ENCODE peak calls at places on chromosomes 5 and 9, in four cellular contexts. C is stomach, S is sigmoid colon, T is upper lobe of left lung. V is an unnamed sample.

GRCh38 chr9:7760014-7760415 is 39.6 kb downstream of the DMAC1 start:
- DNase-seq in T (no peak), C (no peak), S (no peak), V (no peak)

GRCh38 chr5:159340511-159340910 is 10.2 kb upstream of the IL12B start:
- DNase-seq in T (no peak), C (no peak), S (no peak), V (no peak)

GRCh38 chr9:76572205-76572550 is 113.2 kb downstream of the GCNT1 start:
- DNase-seq in C (no peak), S (no peak), T (no peak), V (no peak)

GRCh38 chr9:76876098-76876497 is 29.8 kb downstream of the PRUNE2 start:
- DNase-seq in C (no peak), T (no peak), S (no peak), V (no peak)

GRCh38 chr5:87139795-87140194 is 127.9 kb upstream of the RASA1 start:
- DNase-seq in S (no peak), C (no peak), T (no peak), V (no peak)

GRCh38 chr5:74030371-74030770 is 404.4 kb downstream of the ARHGEF28 start:
- DNase-seq in T (no peak), C (no peak), S (no peak), V (no peak)

GRCh38 chr9:122320346-122320995 is 50.4 kb upstream of the PTGS1 start:
- DNase-seq in T (no peak), S (peak), C (no peak), V (no peak)

GRCh38 chr5:1735320-1735970 is 64.2 kb downstream of the MRPL36 start:
- DNase-seq in C (peak), T (no peak), S (no peak), V (peak)

GRCh38 chr5:140785905-140786686 is at the start of gene PCDHA1:
- DNase-seq in C (no peak), S (no peak), T (peak), V (no peak)

GRCh38 chr9:79428422-79428821 is 143.3 kb upstream of the TLE4 start:
- DNase-seq in T (no peak), S (no peak), C (no peak), V (no peak)

GRCh38 chr9:8205580-8205979 is 406.0 kb upstream of the DMAC1 start:
- DNase-seq in C (no peak), T (no peak), S (no peak), V (no peak)

GRCh38 chr9:112011051-112011620 is 114.5 kb downstream of the UGCG start:
- DNase-seq in S (no peak), T (no peak), C (no peak), V (no peak)

GRCh38 chr5:1294839-1295649 is at the start of gene TERT:
- DNase-seq in C (peak), S (peak), T (peak), V (no peak)

GRCh38 chr5:94094793-94095441 is 353.5 kb upstream of the POU5F2 start:
- DNase-seq in T (no peak), C (no peak), S (no peak), V (no peak)

GRCh38 chr5:78896128-78896527 is 89.0 kb downstream of the ARSB start:
- DNase-seq in S (no peak), C (no peak), T (no peak), V (no peak)

GRCh38 chr5:98986556-98986955 is 57.7 kb upstream of the CHD1 start:
- DNase-seq in C (no peak), S (no peak), T (no peak), V (no peak)

GRCh38 chr5:151082274-151082902 is 1.6 kb upstream of the TNIP1 start:
- DNase-seq in T (no peak), C (no peak), S (no peak), V (no peak)

GRCh38 chr5:14204011-14204670 is 61.0 kb downstream of the TRIO start:
- DNase-seq in C (no peak), T (no peak), S (no peak), V (no peak)

GRCh38 chr5:114412509-114413171 is 50.8 kb downstream of the KCNN2 start:
- DNase-seq in S (no peak), C (no peak), T (no peak), V (peak)

GRCh38 chr9:79902937-79903600 is 331.3 kb downstream of the TLE4 start:
- DNase-seq in C (no peak), T (no peak), S (no peak), V (no peak)

GRCh38 chr5:138180183-138180782 is 1.4 kb downstream of the KIF20A start:
- DNase-seq in C (no peak), S (no peak), T (no peak), V (no peak)

GRCh38 chr9:76137941-76138340 is 247.5 kb downstream of the PCSK5 start:
- DNase-seq in S (no peak), T (no peak), C (no peak), V (no peak)

GRCh38 chr9:121783523-121784507 is 132.4 kb downstream of the DAB2IP start:
- DNase-seq in T (peak), C (peak), S (no peak), V (no peak)

GRCh38 chr9:4170231-4170630 is 129.6 kb downstream of the GLIS3 start:
- DNase-seq in S (no peak), T (no peak), C (no peak), V (no peak)

DNA sequence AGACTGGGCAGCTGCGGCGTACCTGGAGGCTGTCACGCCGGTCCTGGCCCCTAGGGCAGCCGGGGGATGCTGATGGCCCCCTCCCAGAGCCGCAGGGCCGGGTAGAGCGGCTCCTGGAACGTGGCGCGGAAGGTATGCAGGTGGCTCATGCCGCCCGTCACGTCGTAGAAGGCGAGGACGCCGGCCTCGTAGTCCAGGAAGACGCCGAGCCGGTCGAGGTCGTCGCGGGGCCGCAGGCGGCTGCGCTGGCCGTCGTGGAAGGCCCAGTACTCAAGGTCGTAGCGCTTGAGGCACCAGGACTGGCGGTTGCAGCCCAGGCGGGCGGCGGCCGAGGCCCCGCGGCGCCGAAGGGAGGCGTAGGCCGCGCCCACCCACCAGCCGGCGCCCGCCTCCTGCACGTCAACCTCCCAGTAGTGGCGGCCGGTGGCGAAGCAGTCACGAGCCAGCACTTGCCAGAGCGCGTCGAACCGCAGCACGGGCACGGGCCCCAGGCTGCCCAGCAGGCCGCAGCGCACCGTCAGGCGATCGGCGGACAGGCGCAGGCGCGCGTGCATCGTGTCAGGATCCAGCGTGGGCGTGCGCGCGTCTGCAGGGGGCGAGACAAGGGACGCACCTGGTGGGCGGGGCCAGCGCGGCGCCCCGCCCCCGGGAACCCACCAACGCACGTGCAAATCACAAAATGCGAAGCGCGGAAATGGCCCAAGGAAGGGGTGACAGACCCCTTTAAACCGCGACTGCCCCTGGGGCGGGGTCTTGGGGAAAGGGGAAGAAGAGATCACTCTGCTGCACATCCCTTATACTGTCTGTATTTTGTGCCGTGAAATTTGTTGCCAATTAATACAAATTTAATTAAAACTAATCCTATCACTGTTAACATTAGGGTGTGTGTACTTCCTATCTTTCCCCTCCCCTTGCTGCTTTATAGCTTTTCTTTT is 31.2 kb downstream of the NANS start:
- DNase-seq in S (peak), C (peak), T (peak), V (peak)
- H3K4me3 ChIP-seq in S (peak), C (peak), T (peak), V (peak)

GRCh38 chr5:61275841-61276240 is 56.2 kb upstream of the ZSWIM6 start:
- DNase-seq in C (no peak), S (peak), T (no peak), V (no peak)

GRCh38 chr5:61274561-61274960 is 57.5 kb upstream of the ZSWIM6 start:
- DNase-seq in C (no peak), S (no peak), T (no peak), V (no peak)

GRCh38 chr5:61277781-61278180 is 54.3 kb upstream of the ZSWIM6 start:
- DNase-seq in T (no peak), C (no peak), S (no peak), V (no peak)

GRCh38 chr5:61279725-61280124 is 52.3 kb upstream of the ZSWIM6 start:
- DNase-seq in S (no peak), C (no peak), T (no peak), V (no peak)

DNA sequence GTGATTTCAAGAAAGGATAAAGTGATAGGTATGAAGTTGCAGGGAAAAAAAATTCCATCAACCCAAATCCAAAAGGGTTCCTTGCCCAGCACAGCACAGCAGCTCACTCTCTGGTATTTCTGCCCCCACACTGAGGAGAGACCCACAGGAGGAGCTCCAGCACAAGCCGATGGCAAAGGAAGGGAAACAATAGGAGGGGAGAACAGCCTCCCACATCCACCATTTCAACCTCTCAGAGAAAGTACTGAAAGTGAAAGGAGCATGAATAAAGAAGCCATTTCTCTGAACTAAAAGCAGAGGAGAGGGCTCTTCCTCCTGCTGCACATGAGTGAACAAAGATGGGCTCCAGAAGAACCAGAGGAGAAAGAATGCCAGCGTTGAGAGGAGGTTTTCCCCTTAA is 54.9 kb upstream of the ZSWIM6 start:
- DNase-seq in T (no peak), S (no peak), C (no peak), V (no peak)
- TF ChIP-seq POLR2AphosphoS5 in T (no peak), S (no peak), C (no peak), V (no peak)

DNA sequence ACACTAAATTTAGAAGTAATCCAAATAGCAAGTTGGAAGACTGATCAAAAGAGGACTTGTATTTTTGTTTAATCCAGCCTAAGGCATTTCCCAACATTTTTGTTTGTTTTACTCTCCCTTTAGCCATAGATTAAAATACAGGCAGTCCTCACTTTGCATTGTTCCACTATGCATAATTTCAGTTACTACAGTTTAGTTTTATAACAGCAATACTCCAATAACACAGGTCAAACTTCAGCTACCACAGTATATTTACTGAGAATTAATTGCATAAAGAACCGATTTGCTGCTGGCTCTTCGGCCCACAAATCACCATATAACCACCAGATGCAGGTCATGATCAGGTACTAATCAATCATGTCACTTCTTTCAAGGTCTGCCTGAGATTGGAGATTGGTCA is 12.1 kb downstream of the FTMT start:
- DNase-seq in S (no peak), C (no peak), T (no peak), V (no peak)
- H3K4me3 ChIP-seq in S (no peak), C (no peak), T (no peak), V (no peak)

DNA sequence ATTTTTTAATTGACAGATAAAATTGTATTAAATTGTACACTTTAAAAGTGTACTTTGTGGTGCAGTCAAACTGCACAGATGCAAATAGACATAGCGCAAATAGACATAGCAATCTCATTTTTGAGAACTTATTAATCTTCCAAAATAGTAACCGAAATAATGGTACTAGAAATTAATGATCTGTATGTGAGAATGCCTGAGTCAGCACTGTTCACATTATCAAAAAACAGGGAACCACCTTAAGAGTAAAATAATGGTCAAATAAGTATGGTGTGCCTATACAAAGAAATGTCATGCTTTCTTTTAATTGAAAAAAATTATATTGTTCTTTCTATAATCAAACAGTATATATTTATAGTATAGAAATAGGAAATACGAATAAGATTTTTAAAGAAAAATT is 461.9 kb downstream of the EFNA5 start:
- DNase-seq in S (no peak), T (no peak), C (no peak), V (no peak)
- TF ChIP-seq POLR2AphosphoS5 in S (no peak), T (no peak), C (no peak), V (no peak)

GRCh38 chr5:131164161-131164930 is 710 bp downstream of the HINT1 start:
- DNase-seq in S (peak), C (peak), T (peak), V (peak)

GRCh38 chr5:131167615-131168014 is 2.6 kb upstream of the HINT1 start:
- DNase-seq in C (no peak), S (no peak), T (no peak), V (no peak)

GRCh38 chr5:131160134-131160533 is 4.9 kb downstream of the HINT1 start:
- DNase-seq in T (no peak), S (no peak), C (no peak), V (no peak)

GRCh38 chr5:131164931-131165727 is at the start of gene HINT1:
- DNase-seq in C (peak), S (peak), T (peak), V (peak)

DNA sequence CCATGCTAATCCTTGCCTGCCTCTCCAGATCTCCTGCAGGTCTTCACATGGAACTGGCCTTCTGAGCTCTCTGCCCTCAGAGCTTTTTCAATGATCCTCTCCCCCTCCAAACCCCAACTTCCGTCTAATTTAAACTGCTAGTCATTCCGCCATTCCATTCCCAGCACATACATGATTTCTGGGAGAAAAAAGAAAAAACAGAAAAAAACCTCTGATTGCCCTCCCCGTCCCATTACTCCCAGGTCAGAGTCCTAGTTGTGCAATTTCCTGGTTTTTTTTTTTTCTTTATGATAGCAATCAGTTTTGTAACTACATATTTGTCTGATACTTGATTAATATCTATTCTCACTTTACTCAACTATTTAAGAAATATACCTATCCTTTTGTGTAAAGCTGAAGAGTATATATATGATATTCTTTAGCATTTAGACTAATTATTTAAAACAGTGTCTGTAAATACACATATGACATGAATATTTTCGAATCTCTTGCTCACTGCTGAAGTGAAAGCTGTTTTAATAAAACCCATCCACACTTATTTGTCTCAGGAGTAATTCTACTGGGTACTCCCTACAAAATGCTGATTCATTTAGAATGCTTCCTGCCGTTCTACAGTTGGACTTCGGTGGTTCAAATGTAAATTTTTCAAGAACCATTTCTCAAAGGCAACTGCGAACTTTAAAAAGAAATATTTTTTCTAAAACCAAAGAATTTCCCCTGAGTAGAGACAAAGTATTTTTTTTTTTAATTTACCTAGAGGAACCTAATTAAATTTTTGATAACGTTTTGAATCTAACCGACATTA is 1.5 kb downstream of the HINT1 start:
- DNase-seq in S (no peak), T (no peak), C (no peak), V (no peak)
- H3K4me3 ChIP-seq in S (peak), T (peak), C (peak), V (peak)

GRCh38 chr5:178333821-178334481 is 101.3 kb upstream of the PHYKPL start:
- DNase-seq in C (no peak), T (peak), S (peak), V (no peak)
- TF ChIP-seq POLR2AphosphoS5 in C (no peak), T (no peak), S (no peak), V (no peak)

GRCh38 chr9:1837453-1838084 is 177.6 kb upstream of the SMARCA2 start:
- DNase-seq in T (no peak), C (no peak), S (no peak), V (peak)

GRCh38 chr9:1845421-1845820 is 169.7 kb upstream of the SMARCA2 start:
- DNase-seq in T (no peak), C (no peak), S (no peak), V (no peak)

DNA sequence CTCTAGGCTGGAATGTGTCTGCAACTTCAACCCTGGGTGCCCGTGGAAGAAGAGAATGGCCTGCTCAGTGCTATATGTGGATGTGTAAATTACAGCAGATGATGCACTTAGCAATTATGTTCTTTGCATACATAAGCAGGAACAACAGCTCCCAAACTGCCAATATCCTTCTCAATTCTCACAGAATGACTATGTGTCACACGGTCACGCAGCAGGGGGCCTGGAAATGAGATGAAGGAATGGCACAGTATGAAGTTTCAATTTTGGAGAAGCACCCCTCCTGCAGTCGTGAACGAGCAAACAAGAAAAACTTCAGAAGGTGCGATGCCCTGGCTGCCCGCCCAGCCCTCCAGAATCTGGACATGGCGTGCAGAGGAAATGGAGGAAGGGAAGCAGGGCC is 175.2 kb upstream of the SMARCA2 start:
- DNase-seq in C (no peak), S (no peak), T (peak), V (no peak)
- H3K4me3 ChIP-seq in C (no peak), S (no peak), T (no peak), V (no peak)

V was measured in prostate gland.